ENCODE peak calls at places on chromosomes 6 and 20, in five cellular contexts. F is heart left ventricle, O is ovary, W is tibial nerve, D is A549. B is an unnamed sample.

GRCh38 chr20:59576216-59576953 is 28.0 kb upstream of the PHACTR3 start:
- DNase-seq in D (no peak), O (no peak), F (no peak), W (no peak), B (no peak)

GRCh38 chr6:960356-960755 is 267.4 kb upstream of the EXOC2 start:
- DNase-seq in D (no peak), W (no peak), F (no peak), O (no peak), B (no peak)

GRCh38 chr20:25984933-25985332 is 288.3 kb upstream of the ZNF337 start:
- DNase-seq in D (no peak), F (peak), W (no peak), O (peak), B (peak)

GRCh38 chr20:58145506-58146080 is 82.9 kb downstream of the ANKRD60 start:
- DNase-seq in O (no peak), W (peak), F (no peak), D (no peak), B (no peak)

GRCh38 chr6:43962458-43962857 is 164.8 kb downstream of the MRPL14 start:
- DNase-seq in D (peak), W (no peak), O (no peak), F (no peak), B (no peak)

GRCh38 chr20:46799781-46800180 is 90.3 kb downstream of the SLC2A10 start:
- DNase-seq in F (no peak), O (no peak), W (no peak), D (no peak), B (no peak)

GRCh38 chr6:26009817-26010216 is 47.2 kb downstream of the TRIM38 start:
- DNase-seq in D (no peak), F (no peak), W (no peak), O (no peak), B (no peak)

GRCh38 chr6:132971676-132972075 is 157.3 kb downstream of the RPS12 start:
- DNase-seq in F (no peak), O (no peak), W (no peak), D (no peak), B (no peak)

GRCh38 chr6:170051229-170052172 is 239.4 kb downstream of the DLL1 start:
- DNase-seq in D (no peak), F (no peak), O (peak), W (no peak), B (peak)

GRCh38 chr20:5621305-5621704 is 128.9 kb upstream of the SHLD1 start:
- DNase-seq in F (no peak), W (no peak), O (no peak), D (no peak), B (no peak)

GRCh38 chr6:156782691-156783320 is 5.6 kb downstream of the ARID1B start:
- DNase-seq in F (no peak), D (no peak), O (no peak), W (no peak), B (no peak)

GRCh38 chr20:4749326-4749725 is 27.6 kb downstream of the PRND start:
- DNase-seq in D (no peak), O (no peak), W (no peak), F (no peak), B (no peak)

GRCh38 chr6:35139924-35140524 is 1.1 kb downstream of the TCP11 start:
- DNase-seq in W (no peak), F (no peak), O (peak), D (peak), B (peak)

GRCh38 chr6:33431880-33432541 is 12.1 kb downstream of the SYNGAP1 start:
- DNase-seq in O (no peak), W (no peak), D (no peak), F (no peak), B (no peak)

GRCh38 chr6:167855825-167856425 is 29.2 kb downstream of the AFDN start:
- DNase-seq in O (no peak), F (no peak), D (peak), W (no peak), B (no peak)

GRCh38 chr6:141252828-141253608 is 879.7 kb upstream of the GJE1 start:
- DNase-seq in D (no peak), F (no peak), W (no peak), O (no peak), B (no peak)

GRCh38 chr6:3835055-3835731 is 14.0 kb upstream of the FAM50B start:
- DNase-seq in W (no peak), D (peak), O (no peak), F (no peak), B (peak)

GRCh38 chr6:20173833-20174796 is 38.2 kb downstream of the MBOAT1 start:
- DNase-seq in O (no peak), W (no peak), F (no peak), D (no peak), B (no peak)

GRCh38 chr6:136137008-136137689 is 113.0 kb downstream of the MTFR2 start:
- DNase-seq in O (no peak), D (no peak), W (no peak), F (no peak), B (no peak)
- H3K27ac ChIP-seq in O (no peak), D (no peak), W (no peak), F (peak), B (no peak)

GRCh38 chr6:11851405-11851804 is 72.8 kb upstream of the ADTRP start:
- DNase-seq in F (no peak), W (no peak), D (peak), O (no peak), B (no peak)
- TF ChIP-seq POLR2A in F (no peak), W (no peak), D (no peak), O (no peak), B (no peak)

DNA sequence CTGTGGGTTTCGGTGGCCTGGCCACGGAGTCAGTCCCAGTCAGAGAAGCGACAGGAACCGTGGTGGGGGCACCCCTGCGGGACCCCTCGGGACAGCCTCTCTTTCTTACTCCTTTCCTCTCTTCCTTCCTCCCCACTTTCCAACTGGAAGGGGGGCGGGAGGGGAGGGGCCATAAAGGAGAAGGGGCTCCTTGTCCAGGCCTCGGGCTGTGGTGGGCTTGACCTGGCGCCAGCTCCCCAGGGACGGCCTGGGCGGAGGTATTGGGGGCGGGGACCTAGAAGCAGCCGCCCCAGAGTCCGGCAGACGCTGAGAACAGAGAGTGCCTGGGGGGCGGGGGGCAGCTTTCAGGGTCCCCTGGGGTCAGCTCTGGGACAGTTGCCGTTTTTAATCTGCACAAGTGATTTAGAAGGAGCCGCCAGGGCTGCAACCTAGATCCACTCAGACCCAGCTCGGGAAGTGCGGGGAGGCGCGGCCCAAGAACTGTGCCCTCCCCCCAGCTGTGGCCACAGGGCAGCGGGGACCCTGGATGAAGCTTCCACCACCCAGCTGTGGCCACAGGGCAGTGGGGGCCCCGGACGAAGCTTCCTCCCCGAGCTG is 6.4 kb upstream of the ABHD16B start:
- DNase-seq in D (no peak), W (no peak), O (peak), F (peak), B (no peak)
- H3K27ac ChIP-seq in D (no peak), W (peak), O (peak), F (peak), B (peak)

GRCh38 chr6:30617565-30618269 is at the start of gene MRPS18B:
- DNase-seq in W (peak), F (peak), O (peak), D (peak), B (peak)
- TF ChIP-seq POLR2A in W (peak), F (no peak), O (peak), D (peak), B (peak)

GRCh38 chr6:46933751-46934150 is 12.0 kb upstream of the ADGRF5 start:
- DNase-seq in W (no peak), O (no peak), D (no peak), F (no peak), B (no peak)
- H3K27ac ChIP-seq in W (no peak), O (no peak), D (no peak), F (peak), B (no peak)

DNA sequence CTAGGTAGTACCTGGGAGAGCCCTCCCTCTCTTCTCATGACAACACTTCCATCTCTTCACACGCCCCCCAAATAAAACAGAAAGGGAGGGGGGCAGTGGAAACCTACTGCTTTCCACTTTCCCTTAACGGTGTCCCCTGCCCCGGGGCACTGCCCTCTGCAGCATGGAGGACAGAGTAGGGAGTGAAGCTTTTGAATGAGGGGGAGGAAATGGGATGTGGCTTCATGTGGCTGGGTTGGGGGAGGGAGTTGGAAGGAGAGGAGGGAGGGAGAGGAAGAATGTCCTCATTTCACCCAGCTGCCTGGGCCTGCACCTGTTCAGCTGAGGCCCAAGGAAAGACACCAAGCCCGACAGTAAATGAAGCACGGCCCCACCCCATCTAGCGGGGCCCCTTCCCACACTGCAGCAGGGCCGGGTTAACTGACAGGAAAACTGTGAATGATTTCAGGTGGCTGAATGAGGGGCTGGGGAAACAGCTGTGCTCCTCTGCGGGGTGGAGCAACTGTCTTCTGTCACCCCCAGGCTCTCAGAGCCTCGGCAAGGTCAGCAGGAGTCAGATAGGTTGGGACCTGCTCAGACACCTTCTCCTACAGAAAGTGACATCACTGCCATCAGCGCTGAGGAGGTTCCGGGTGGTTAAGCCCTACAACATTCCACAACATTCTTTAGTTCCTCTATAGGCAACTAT is 40.0 kb upstream of the TAF8 start:
- DNase-seq in O (no peak), F (no peak), W (no peak), D (no peak), B (no peak)
- TF ChIP-seq POLR2A in O (no peak), F (no peak), W (no peak), D (no peak), B (no peak)

B was measured in transverse colon.